ENCODE peak calls at places on chromosomes 3 and 15, in eight cellular contexts. Q, J, P, U, A, R, V and C are unnamed samples.

GRCh38 chr3:32592696-32593353 is 22.2 kb upstream of the DYNC1LI1 start:
- DNase-seq in J (no peak), U (no peak), V (no peak), P (no peak), A (no peak), Q (no peak), R (peak), C (no peak)

GRCh38 chr3:150319900-150320299 is 88.2 kb upstream of the TSC22D2 start:
- DNase-seq in P (peak), R (no peak), U (peak), A (peak), V (no peak), J (peak), Q (no peak), C (no peak)

GRCh38 chr15:92005154-92005553 is 151.6 kb downstream of the SLCO3A1 start:
- DNase-seq in V (peak), R (no peak), J (no peak), A (no peak), P (no peak), U (no peak), Q (no peak), C (no peak)

GRCh38 chr3:33883538-33884203 is 85.2 kb downstream of the PDCD6IP start:
- DNase-seq in V (peak), A (peak), J (peak), U (peak), P (peak), Q (no peak), R (no peak), C (peak)

GRCh38 chr3:129606522-129607390 is at the start of gene PLXND1:
- DNase-seq in P (peak), R (peak), Q (no peak), U (peak), A (no peak), J (no peak), V (peak), C (peak)

GRCh38 chr3:150145659-150146058 is 175.0 kb upstream of the PFN2 start:
- DNase-seq in Q (no peak), P (peak), V (no peak), U (no peak), A (no peak), R (no peak), J (no peak), C (no peak)

GRCh38 chr3:9846931-9847488 is 3.2 kb upstream of the RPUSD3 start:
- DNase-seq in A (no peak), U (no peak), P (no peak), Q (no peak), R (no peak), V (no peak), J (no peak), C (no peak)

GRCh38 chr3:73601031-73601430 is 23.7 kb downstream of the PDZRN3 start:
- DNase-seq in R (no peak), J (no peak), U (no peak), A (no peak), Q (no peak), P (peak), V (no peak), C (no peak)

GRCh38 chr3:155805204-155805801 is 775 bp downstream of the C3orf33 start:
- DNase-seq in A (peak), V (no peak), U (peak), R (no peak), P (no peak), Q (no peak), J (peak), C (no peak)
- TF ChIP-seq RAD21 in A (no peak), V (no peak), U (no peak), R (no peak), P (no peak), Q (no peak), J (no peak), C (no peak)

GRCh38 chr3:163879172-163879571 is 1199.1 kb downstream of the SI start:
- DNase-seq in P (no peak), J (no peak), R (no peak), V (no peak), U (no peak), Q (peak), A (no peak), C (no peak)
- TF ChIP-seq RAD21 in P (no peak), J (no peak), R (no peak), V (no peak), U (no peak), Q (no peak), A (no peak), C (no peak)

GRCh38 chr3:168024537-168024941 is 71.2 kb downstream of the GOLIM4 start:
- DNase-seq in Q (peak), U (no peak), J (peak), V (no peak), P (peak), A (no peak), R (no peak), C (no peak)
- TF ChIP-seq RAD21 in Q (no peak), U (no peak), J (peak), V (no peak), P (no peak), A (no peak), R (no peak), C (no peak)

GRCh38 chr3:177930771-177931170 is 605.5 kb upstream of the KCNMB2 start:
- DNase-seq in J (no peak), U (no peak), A (no peak), Q (no peak), V (no peak), R (no peak), P (no peak), C (no peak)
- TF ChIP-seq RAD21 in J (no peak), U (no peak), A (no peak), Q (no peak), V (no peak), R (no peak), P (no peak), C (no peak)

GRCh38 chr3:193662757-193663322 is 69.8 kb downstream of the OPA1 start:
- DNase-seq in R (no peak), V (no peak), U (no peak), P (no peak), J (no peak), A (no peak), Q (no peak), C (no peak)

GRCh38 chr3:193660698-193661400 is 67.8 kb downstream of the OPA1 start:
- DNase-seq in U (no peak), V (no peak), P (peak), Q (no peak), A (no peak), J (no peak), R (no peak), C (peak)

GRCh38 chr3:193665370-193665989 is 72.5 kb downstream of the OPA1 start:
- DNase-seq in V (peak), J (peak), U (no peak), P (peak), R (no peak), A (peak), Q (no peak), C (no peak)
- TF ChIP-seq RAD21 in V (peak), J (peak), U (peak), P (peak), R (no peak), A (no peak), Q (peak), C (peak)

GRCh38 chr3:38978729-38979128 is 73.0 kb downstream of the SCN11A start:
- DNase-seq in V (no peak), Q (no peak), U (no peak), R (no peak), J (no peak), A (no peak), P (no peak), C (no peak)

GRCh38 chr3:38984731-38985130 is 67.0 kb downstream of the SCN11A start:
- DNase-seq in J (no peak), Q (no peak), V (no peak), P (peak), U (no peak), R (no peak), A (no peak), C (no peak)

GRCh38 chr3:38985581-38985980 is 66.2 kb downstream of the SCN11A start:
- DNase-seq in P (peak), R (no peak), Q (no peak), V (no peak), J (no peak), A (no peak), U (no peak), C (no peak)

GRCh38 chr3:38984110-38984509 is 67.6 kb downstream of the SCN11A start:
- DNase-seq in U (no peak), A (no peak), P (no peak), V (no peak), J (no peak), R (no peak), Q (no peak), C (no peak)

DNA sequence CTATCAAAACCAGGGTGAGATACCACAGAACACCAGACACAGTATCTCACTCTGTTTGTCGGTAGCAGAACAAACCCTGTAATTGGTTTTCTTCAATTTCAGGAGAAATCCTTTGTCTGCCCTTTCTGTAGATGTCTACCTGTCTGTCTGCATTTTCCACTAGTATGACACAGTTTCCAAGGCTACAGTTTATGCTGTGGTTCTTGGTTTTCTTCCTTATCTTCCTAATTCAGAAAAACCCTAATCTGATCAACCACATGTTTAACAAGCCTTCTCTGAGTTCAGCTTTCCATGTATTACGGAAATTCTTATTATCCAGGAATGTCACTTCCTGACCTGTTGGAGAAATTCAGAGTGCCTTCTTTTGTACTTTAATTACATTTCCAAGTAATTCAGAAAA is 70.8 kb downstream of the SCN11A start:
- DNase-seq in P (no peak), J (no peak), Q (no peak), U (no peak), V (no peak), R (no peak), A (no peak), C (peak)
- TF ChIP-seq RAD21 in P (no peak), J (no peak), Q (no peak), U (no peak), V (no peak), R (no peak), A (no peak), C (no peak)

GRCh38 chr3:14957933-14958332 is 10.6 kb downstream of the NR2C2 start:
- DNase-seq in Q (no peak), R (no peak), U (no peak), J (no peak), V (no peak), A (no peak), P (no peak), C (no peak)

GRCh38 chr3:14957163-14957562 is 9.8 kb downstream of the NR2C2 start:
- DNase-seq in A (no peak), J (no peak), V (no peak), R (no peak), U (no peak), P (no peak), Q (no peak), C (no peak)

GRCh38 chr3:14962762-14963161 is 15.4 kb downstream of the NR2C2 start:
- DNase-seq in A (no peak), V (no peak), J (no peak), R (no peak), P (peak), Q (no peak), U (no peak), C (no peak)

DNA sequence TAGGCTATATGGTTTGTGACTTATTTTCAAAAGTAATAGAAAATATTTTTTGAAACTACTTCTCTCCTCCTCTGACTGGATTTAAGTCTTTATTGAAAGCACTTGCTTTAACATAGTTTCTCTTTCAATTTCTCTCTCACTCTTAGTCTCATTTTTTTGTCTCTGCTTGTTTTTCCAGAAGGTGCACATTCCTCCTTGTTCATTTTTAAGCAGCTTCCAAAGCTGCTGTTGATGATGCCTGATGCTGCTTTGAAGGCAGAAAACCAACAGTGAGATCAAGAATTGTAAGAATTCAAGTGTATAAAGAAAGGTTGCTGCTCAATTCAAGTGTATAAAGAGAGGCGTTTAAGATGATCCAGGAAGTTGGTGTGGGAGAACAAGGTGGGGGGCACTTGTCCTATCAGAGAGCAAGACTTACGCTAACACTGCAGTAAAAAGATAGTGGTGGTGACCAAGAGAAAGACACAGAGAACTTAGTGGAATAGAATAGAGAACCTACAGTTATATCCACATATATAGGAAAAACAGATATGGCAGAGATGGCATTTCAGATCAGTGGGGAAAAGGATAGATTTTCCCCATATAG is 12.1 kb downstream of the NR2C2 start:
- DNase-seq in U (no peak), R (no peak), P (no peak), V (no peak), A (no peak), Q (no peak), J (no peak), C (peak)
- TF ChIP-seq RAD21 in U (no peak), R (no peak), P (no peak), V (no peak), A (no peak), Q (no peak), J (no peak), C (no peak)

GRCh38 chr15:38545179-38545578 is 19.4 kb downstream of the RASGRP1 start:
- DNase-seq in P (peak), U (no peak), V (no peak), Q (no peak), J (no peak), R (no peak), A (no peak), C (no peak)
- TF ChIP-seq RAD21 in P (peak), U (no peak), V (no peak), Q (no peak), J (no peak), R (no peak), A (no peak), C (no peak)

DNA sequence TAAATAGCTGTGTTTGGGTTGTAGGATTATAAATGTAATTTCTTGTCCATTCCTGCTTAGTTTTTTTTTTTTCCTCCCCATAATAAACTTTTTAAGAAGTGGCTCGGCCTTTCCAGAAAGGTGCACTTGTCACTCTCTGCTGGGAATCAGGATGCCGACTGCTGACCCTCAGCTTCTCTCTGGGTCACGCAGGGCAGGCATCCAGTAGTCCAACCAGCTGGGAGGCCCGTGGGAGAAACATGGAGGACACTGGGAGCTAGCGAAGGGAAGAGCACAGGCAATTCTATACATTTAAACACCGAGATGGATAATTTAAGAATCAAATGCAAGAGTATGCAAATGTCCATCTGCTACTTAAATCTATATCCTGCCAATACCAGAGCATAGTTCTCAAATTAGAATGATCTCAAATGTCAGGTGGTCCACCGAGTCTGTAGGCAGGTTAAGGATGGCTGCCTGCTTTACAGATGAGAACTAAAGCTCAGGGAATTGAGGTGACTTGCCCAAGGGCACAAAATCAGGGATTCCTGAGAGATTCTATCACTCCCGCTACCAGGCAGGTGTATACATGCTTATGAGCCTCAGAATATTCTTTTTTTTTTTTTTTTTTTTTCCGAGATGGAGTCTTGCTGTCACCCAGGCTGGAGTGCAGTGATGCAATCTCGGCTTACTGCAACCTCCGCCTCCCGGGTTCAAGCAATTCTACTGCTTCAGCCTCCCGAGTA is 64.5 kb downstream of the DAPK2 start:
- DNase-seq in J (no peak), Q (no peak), A (no peak), U (no peak), R (no peak), V (no peak), P (no peak), C (no peak)
- TF ChIP-seq RAD21 in J (no peak), Q (no peak), A (no peak), U (no peak), R (no peak), V (no peak), P (no peak), C (no peak)